ENCODE peak calls at places on chromosomes 12 and 14, in ten cellular contexts. One of them, this sample, is unnamed.

GRCh38 chr12:27667540-27667939 is 28.7 kb upstream of the REP15 start:
- DNase-seq in cardiac fibroblast: peak
- DNase-seq in PC-9: no peak
- DNase-seq in body of pancreas: no peak
- DNase-seq in HCT116: no peak
- DNase-seq in CD4-positive, alpha-beta T cell: no peak
- DNase-seq in nephron progenitor cell: no peak
- DNase-seq in pancreas: no peak
- DNase-seq in upper lobe of right lung: no peak
- DNase-seq in H9: no peak
- DNase-seq in this sample: no peak

GRCh38 chr12:57764662-57765002 is 2.2 kb downstream of the CYP27B1 start:
- DNase-seq in cardiac fibroblast: no peak
- DNase-seq in PC-9: no peak
- DNase-seq in body of pancreas: peak
- DNase-seq in HCT116: no peak
- DNase-seq in CD4-positive, alpha-beta T cell: no peak
- DNase-seq in nephron progenitor cell: no peak
- DNase-seq in pancreas: peak
- DNase-seq in upper lobe of right lung: peak
- DNase-seq in H9: peak
- DNase-seq in this sample: peak

GRCh38 chr12:108804361-108804949 is 52.9 kb downstream of the SSH1 start:
- DNase-seq in cardiac fibroblast: peak
- DNase-seq in PC-9: no peak
- DNase-seq in body of pancreas: peak
- DNase-seq in HCT116: no peak
- DNase-seq in CD4-positive, alpha-beta T cell: no peak
- DNase-seq in nephron progenitor cell: no peak
- DNase-seq in pancreas: no peak
- DNase-seq in upper lobe of right lung: no peak
- DNase-seq in H9: no peak
- DNase-seq in this sample: no peak

GRCh38 chr12:2841056-2841455 is 6.2 kb upstream of the NRIP2 start:
- DNase-seq in cardiac fibroblast: no peak
- DNase-seq in PC-9: no peak
- DNase-seq in body of pancreas: no peak
- DNase-seq in HCT116: no peak
- DNase-seq in CD4-positive, alpha-beta T cell: no peak
- DNase-seq in nephron progenitor cell: no peak
- DNase-seq in pancreas: no peak
- DNase-seq in upper lobe of right lung: no peak
- DNase-seq in H9: no peak
- DNase-seq in this sample: no peak

GRCh38 chr12:67578976-67579661 is 69.4 kb upstream of the DYRK2 start:
- DNase-seq in cardiac fibroblast: no peak
- DNase-seq in PC-9: no peak
- DNase-seq in body of pancreas: no peak
- DNase-seq in HCT116: no peak
- DNase-seq in CD4-positive, alpha-beta T cell: peak
- DNase-seq in nephron progenitor cell: no peak
- DNase-seq in pancreas: no peak
- DNase-seq in upper lobe of right lung: no peak
- DNase-seq in H9: no peak
- DNase-seq in this sample: no peak

GRCh38 chr12:31651893-31652521 is 7.5 kb upstream of the ETFBKMT start:
- DNase-seq in cardiac fibroblast: peak
- DNase-seq in PC-9: no peak
- DNase-seq in body of pancreas: no peak
- DNase-seq in HCT116: no peak
- DNase-seq in CD4-positive, alpha-beta T cell: no peak
- DNase-seq in nephron progenitor cell: no peak
- DNase-seq in pancreas: no peak
- DNase-seq in upper lobe of right lung: no peak
- DNase-seq in H9: no peak
- DNase-seq in this sample: no peak

GRCh38 chr12:51118706-51119105 is 35.3 kb upstream of the CSRNP2 start:
- DNase-seq in cardiac fibroblast: no peak
- DNase-seq in PC-9: peak
- DNase-seq in body of pancreas: no peak
- DNase-seq in HCT116: peak
- DNase-seq in CD4-positive, alpha-beta T cell: no peak
- DNase-seq in nephron progenitor cell: no peak
- DNase-seq in pancreas: no peak
- DNase-seq in upper lobe of right lung: no peak
- DNase-seq in H9: no peak
- DNase-seq in this sample: no peak

GRCh38 chr14:50447491-50447890 is 50.8 kb upstream of the CDKL1 start:
- DNase-seq in cardiac fibroblast: peak
- DNase-seq in PC-9: no peak
- DNase-seq in body of pancreas: no peak
- DNase-seq in HCT116: peak
- DNase-seq in CD4-positive, alpha-beta T cell: no peak
- DNase-seq in nephron progenitor cell: no peak
- DNase-seq in pancreas: no peak
- DNase-seq in upper lobe of right lung: no peak
- DNase-seq in H9: no peak
- DNase-seq in this sample: no peak

GRCh38 chr14:28608438-28608837 is 158.1 kb upstream of the FOXG1 start:
- DNase-seq in cardiac fibroblast: peak
- DNase-seq in PC-9: no peak
- DNase-seq in body of pancreas: no peak
- DNase-seq in HCT116: no peak
- DNase-seq in CD4-positive, alpha-beta T cell: no peak
- DNase-seq in nephron progenitor cell: no peak
- DNase-seq in pancreas: no peak
- DNase-seq in upper lobe of right lung: no peak
- DNase-seq in H9: no peak
- DNase-seq in this sample: no peak

GRCh38 chr14:87014854-87015253 is 978.1 kb downstream of the GALC start:
- DNase-seq in cardiac fibroblast: no peak
- DNase-seq in PC-9: no peak
- DNase-seq in body of pancreas: no peak
- DNase-seq in HCT116: no peak
- DNase-seq in CD4-positive, alpha-beta T cell: no peak
- DNase-seq in nephron progenitor cell: no peak
- DNase-seq in pancreas: no peak
- DNase-seq in upper lobe of right lung: no peak
- DNase-seq in H9: no peak
- DNase-seq in this sample: no peak
- TF ChIP-seq CTCF in cardiac fibroblast: no peak
- TF ChIP-seq CTCF in PC-9: no peak
- TF ChIP-seq CTCF in body of pancreas: peak
- TF ChIP-seq CTCF in HCT116: no peak
- TF ChIP-seq CTCF in CD4-positive, alpha-beta T cell: no peak
- TF ChIP-seq CTCF in nephron progenitor cell: no peak
- TF ChIP-seq CTCF in pancreas: no peak
- TF ChIP-seq CTCF in upper lobe of right lung: no peak
- TF ChIP-seq CTCF in H9: peak
- TF ChIP-seq CTCF in this sample: no peak

GRCh38 chr12:102769323-102769916 is 147.6 kb downstream of the PAH start:
- DNase-seq in cardiac fibroblast: peak
- DNase-seq in PC-9: peak
- DNase-seq in body of pancreas: peak
- DNase-seq in HCT116: peak
- DNase-seq in CD4-positive, alpha-beta T cell: no peak
- DNase-seq in nephron progenitor cell: peak
- DNase-seq in pancreas: peak
- DNase-seq in upper lobe of right lung: no peak
- DNase-seq in H9: peak
- DNase-seq in this sample: peak
- TF ChIP-seq CTCF in cardiac fibroblast: peak
- TF ChIP-seq CTCF in PC-9: peak
- TF ChIP-seq CTCF in body of pancreas: peak
- TF ChIP-seq CTCF in HCT116: peak
- TF ChIP-seq CTCF in CD4-positive, alpha-beta T cell: no peak
- TF ChIP-seq CTCF in nephron progenitor cell: peak
- TF ChIP-seq CTCF in pancreas: peak
- TF ChIP-seq CTCF in upper lobe of right lung: peak
- TF ChIP-seq CTCF in H9: peak
- TF ChIP-seq CTCF in this sample: peak

GRCh38 chr12:121718653-121719239 is 6.2 kb downstream of the TMEM120B start:
- DNase-seq in cardiac fibroblast: no peak
- DNase-seq in PC-9: no peak
- DNase-seq in body of pancreas: no peak
- DNase-seq in HCT116: no peak
- DNase-seq in CD4-positive, alpha-beta T cell: no peak
- DNase-seq in nephron progenitor cell: no peak
- DNase-seq in pancreas: no peak
- DNase-seq in upper lobe of right lung: no peak
- DNase-seq in H9: peak
- DNase-seq in this sample: no peak

GRCh38 chr12:121715862-121716435 is 3.4 kb downstream of the TMEM120B start:
- DNase-seq in cardiac fibroblast: no peak
- DNase-seq in PC-9: no peak
- DNase-seq in body of pancreas: no peak
- DNase-seq in HCT116: no peak
- DNase-seq in CD4-positive, alpha-beta T cell: no peak
- DNase-seq in nephron progenitor cell: no peak
- DNase-seq in pancreas: no peak
- DNase-seq in upper lobe of right lung: no peak
- DNase-seq in H9: no peak
- DNase-seq in this sample: no peak

GRCh38 chr12:121723200-121723599 is 10.6 kb downstream of the TMEM120B start:
- DNase-seq in cardiac fibroblast: no peak
- DNase-seq in PC-9: no peak
- DNase-seq in body of pancreas: no peak
- DNase-seq in HCT116: no peak
- DNase-seq in CD4-positive, alpha-beta T cell: no peak
- DNase-seq in nephron progenitor cell: no peak
- DNase-seq in pancreas: no peak
- DNase-seq in upper lobe of right lung: no peak
- DNase-seq in H9: no peak
- DNase-seq in this sample: no peak

GRCh38 chr12:121720762-121721161 is 8.2 kb downstream of the TMEM120B start:
- DNase-seq in cardiac fibroblast: no peak
- DNase-seq in PC-9: no peak
- DNase-seq in body of pancreas: no peak
- DNase-seq in HCT116: no peak
- DNase-seq in CD4-positive, alpha-beta T cell: no peak
- DNase-seq in nephron progenitor cell: no peak
- DNase-seq in pancreas: no peak
- DNase-seq in upper lobe of right lung: no peak
- DNase-seq in H9: no peak
- DNase-seq in this sample: no peak

DNA sequence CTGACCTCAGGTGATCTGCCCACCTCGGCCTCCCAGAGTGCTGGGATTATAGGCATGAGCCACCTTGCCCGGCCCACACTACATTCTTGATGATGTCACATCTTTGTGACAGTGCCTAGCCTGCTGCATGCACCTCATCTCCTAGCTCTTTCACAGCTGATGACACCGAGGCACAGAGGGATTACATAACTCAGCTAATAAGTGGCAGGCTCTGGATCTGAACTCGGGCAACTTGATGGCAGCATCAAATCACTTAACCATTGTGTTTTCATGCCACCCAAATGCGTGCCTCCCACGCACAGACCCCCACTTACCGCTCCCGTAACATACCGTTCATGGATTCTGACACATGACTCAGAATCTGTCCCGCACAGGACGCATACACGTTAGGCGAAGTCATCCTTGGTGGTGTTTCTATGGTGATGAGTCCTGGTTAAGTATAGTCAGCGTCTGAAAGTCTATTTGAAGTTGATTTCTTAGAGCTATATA is 7.4 kb downstream of the TMEM120B start:
- DNase-seq in cardiac fibroblast: peak
- DNase-seq in PC-9: no peak
- DNase-seq in body of pancreas: no peak
- DNase-seq in HCT116: no peak
- DNase-seq in CD4-positive, alpha-beta T cell: no peak
- DNase-seq in nephron progenitor cell: no peak
- DNase-seq in pancreas: no peak
- DNase-seq in upper lobe of right lung: no peak
- DNase-seq in H9: no peak
- DNase-seq in this sample: no peak
- TF ChIP-seq CTCF in cardiac fibroblast: no peak
- TF ChIP-seq CTCF in PC-9: no peak
- TF ChIP-seq CTCF in body of pancreas: no peak
- TF ChIP-seq CTCF in HCT116: no peak
- TF ChIP-seq CTCF in CD4-positive, alpha-beta T cell: no peak
- TF ChIP-seq CTCF in nephron progenitor cell: no peak
- TF ChIP-seq CTCF in pancreas: no peak
- TF ChIP-seq CTCF in upper lobe of right lung: no peak
- TF ChIP-seq CTCF in H9: no peak
- TF ChIP-seq CTCF in this sample: no peak

GRCh38 chr14:74245292-74245691 is 6.0 kb downstream of the VSX2 start:
- DNase-seq in cardiac fibroblast: no peak
- DNase-seq in PC-9: no peak
- DNase-seq in body of pancreas: no peak
- DNase-seq in HCT116: no peak
- DNase-seq in CD4-positive, alpha-beta T cell: no peak
- DNase-seq in nephron progenitor cell: no peak
- DNase-seq in pancreas: no peak
- DNase-seq in upper lobe of right lung: no peak
- DNase-seq in H9: no peak
- DNase-seq in this sample: no peak

GRCh38 chr14:74243051-74243450 is 3.8 kb downstream of the VSX2 start:
- DNase-seq in cardiac fibroblast: no peak
- DNase-seq in PC-9: no peak
- DNase-seq in body of pancreas: no peak
- DNase-seq in HCT116: no peak
- DNase-seq in CD4-positive, alpha-beta T cell: no peak
- DNase-seq in nephron progenitor cell: no peak
- DNase-seq in pancreas: no peak
- DNase-seq in upper lobe of right lung: no peak
- DNase-seq in H9: no peak
- DNase-seq in this sample: no peak

GRCh38 chr14:74246561-74246960 is 7.3 kb downstream of the VSX2 start:
- DNase-seq in cardiac fibroblast: no peak
- DNase-seq in PC-9: no peak
- DNase-seq in body of pancreas: no peak
- DNase-seq in HCT116: no peak
- DNase-seq in CD4-positive, alpha-beta T cell: no peak
- DNase-seq in nephron progenitor cell: no peak
- DNase-seq in pancreas: no peak
- DNase-seq in upper lobe of right lung: no peak
- DNase-seq in H9: no peak
- DNase-seq in this sample: no peak

GRCh38 chr14:74242055-74243042 is 3.1 kb downstream of the VSX2 start:
- DNase-seq in cardiac fibroblast: no peak
- DNase-seq in PC-9: no peak
- DNase-seq in body of pancreas: no peak
- DNase-seq in HCT116: no peak
- DNase-seq in CD4-positive, alpha-beta T cell: no peak
- DNase-seq in nephron progenitor cell: no peak
- DNase-seq in pancreas: no peak
- DNase-seq in upper lobe of right lung: no peak
- DNase-seq in H9: no peak
- DNase-seq in this sample: no peak

DNA sequence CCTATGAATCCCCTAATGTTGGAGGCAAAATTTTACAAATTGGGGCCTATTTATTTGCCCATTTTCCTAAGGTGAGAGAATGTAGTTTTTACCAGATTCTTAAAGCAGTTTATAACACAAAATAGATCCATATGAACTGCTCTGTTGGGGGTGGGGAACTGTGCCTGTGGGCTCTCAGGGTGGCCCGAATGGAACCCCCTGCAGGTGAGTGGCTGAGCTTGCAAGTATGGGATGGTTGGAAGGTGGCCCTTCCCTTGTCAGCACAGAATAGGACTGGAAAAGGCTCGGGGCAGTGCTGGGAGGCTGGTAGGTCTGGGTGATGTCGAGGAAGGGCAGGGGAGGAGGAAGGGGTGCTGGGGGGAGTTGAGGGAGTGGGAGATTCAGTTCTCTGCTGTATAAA is 4.9 kb downstream of the VSX2 start:
- DNase-seq in cardiac fibroblast: no peak
- DNase-seq in PC-9: no peak
- DNase-seq in body of pancreas: no peak
- DNase-seq in HCT116: no peak
- DNase-seq in CD4-positive, alpha-beta T cell: no peak
- DNase-seq in nephron progenitor cell: no peak
- DNase-seq in pancreas: no peak
- DNase-seq in upper lobe of right lung: no peak
- DNase-seq in H9: peak
- DNase-seq in this sample: peak
- TF ChIP-seq CTCF in cardiac fibroblast: no peak
- TF ChIP-seq CTCF in PC-9: no peak
- TF ChIP-seq CTCF in body of pancreas: no peak
- TF ChIP-seq CTCF in HCT116: peak
- TF ChIP-seq CTCF in CD4-positive, alpha-beta T cell: no peak
- TF ChIP-seq CTCF in nephron progenitor cell: no peak
- TF ChIP-seq CTCF in pancreas: no peak
- TF ChIP-seq CTCF in upper lobe of right lung: no peak
- TF ChIP-seq CTCF in H9: peak
- TF ChIP-seq CTCF in this sample: no peak